ENCODE peak calls at places on chromosomes 1 and 21, in four cellular contexts. L, T, O and Y are unnamed samples.

GRCh38 chr1:115400891-115401290 is 62.8 kb upstream of the NGF start:
- DNase-seq in L (no peak), T (no peak), O (no peak), Y (no peak)

GRCh38 chr1:210586785-210587184 is 258.1 kb downstream of the HHAT start:
- DNase-seq in L (no peak), T (no peak), O (no peak), Y (no peak)

GRCh38 chr1:29636936-29637335 is 400.6 kb downstream of the PTPRU start:
- DNase-seq in L (no peak), T (no peak), O (no peak), Y (no peak)

GRCh38 chr1:38142606-38143005 is 96.0 kb upstream of the POU3F1 start:
- DNase-seq in L (no peak), T (no peak), O (no peak), Y (no peak)

GRCh38 chr1:58919986-58920376 is 136.1 kb upstream of the JUN start:
- DNase-seq in L (peak; percentile 90), T (no peak), O (no peak), Y (no peak)

GRCh38 chr1:162166934-162167615 is 97.6 kb downstream of the NOS1AP start:
- DNase-seq in L (no peak), T (no peak), O (no peak), Y (no peak)

GRCh38 chr1:43270421-43271095 is 775 bp downstream of the TMEM125 start:
- DNase-seq in L (no peak), T (no peak), O (peak; percentile 93), Y (peak; percentile 65)

GRCh38 chr1:247409869-247410544 is 6.0 kb upstream of the NLRP3 start:
- DNase-seq in L (no peak), T (no peak), O (no peak), Y (no peak)

GRCh38 chr1:53375440-53375839 is 47.6 kb upstream of the LRP8 start:
- DNase-seq in L (no peak), T (no peak), O (peak; percentile 13), Y (no peak)

GRCh38 chr1:72281637-72282270 is 585 bp downstream of the NEGR1 start:
- DNase-seq in L (no peak), T (no peak), O (peak; percentile 14), Y (no peak)

GRCh38 chr1:170765712-170766330 is 101.9 kb downstream of the PRRX1 start:
- DNase-seq in L (peak; percentile 22), T (no peak), O (no peak), Y (peak; percentile 21)

GRCh38 chr1:37802439-37802838 is 5.2 kb upstream of the C1orf122 start:
- DNase-seq in L (no peak), T (no peak), O (no peak), Y (no peak)

GRCh38 chr1:63906053-63906704 is 132.4 kb downstream of the ROR1 start:
- DNase-seq in L (no peak), T (no peak), O (no peak), Y (no peak)

GRCh38 chr1:84892657-84893618 is at the start of gene LPAR3:
- DNase-seq in L (no peak), T (no peak), O (peak; percentile 82), Y (peak; percentile 71)

GRCh38 chr1:28236656-28237331 is 870 bp downstream of the ATP5IF1 start:
- DNase-seq in L (no peak), T (no peak), O (no peak), Y (no peak)

GRCh38 chr1:89633103-89633744 is at the start of gene LRRC8C:
- DNase-seq in L (peak; percentile 81), T (peak; percentile 30), O (peak; percentile 62), Y (peak; percentile 10)

GRCh38 chr1:108639899-108640560 is 20.9 kb downstream of the HENMT1 start:
- DNase-seq in L (no peak), T (no peak), O (no peak), Y (no peak)

GRCh38 chr1:21391497-21391896 is 48.4 kb upstream of the NBPF3 start:
- DNase-seq in L (no peak), T (no peak), O (no peak), Y (no peak)

GRCh38 chr21:33828083-33828482 is 87.5 kb downstream of the ATP5PO start:
- DNase-seq in L (no peak), T (no peak), O (no peak), Y (no peak)

GRCh38 chr1:162732566-162733335 is 57.8 kb upstream of the HSD17B7 start:
- DNase-seq in L (no peak), T (no peak), O (no peak), Y (no peak)

GRCh38 chr1:26375081-26375480 is 2.5 kb upstream of the ZNF683 start:
- DNase-seq in L (no peak), T (no peak), O (no peak), Y (no peak)

GRCh38 chr1:26370591-26371382 is 1.8 kb downstream of the ZNF683 start:
- DNase-seq in L (peak; percentile 52), T (no peak), O (no peak), Y (no peak)

GRCh38 chr1:26372039-26372438 is 511 bp downstream of the ZNF683 start:
- DNase-seq in L (peak; percentile 31), T (no peak), O (no peak), Y (no peak)

GRCh38 chr1:26373789-26374188 is 1.2 kb upstream of the ZNF683 start:
- DNase-seq in L (peak; percentile 43), T (no peak), O (no peak), Y (no peak)

DNA sequence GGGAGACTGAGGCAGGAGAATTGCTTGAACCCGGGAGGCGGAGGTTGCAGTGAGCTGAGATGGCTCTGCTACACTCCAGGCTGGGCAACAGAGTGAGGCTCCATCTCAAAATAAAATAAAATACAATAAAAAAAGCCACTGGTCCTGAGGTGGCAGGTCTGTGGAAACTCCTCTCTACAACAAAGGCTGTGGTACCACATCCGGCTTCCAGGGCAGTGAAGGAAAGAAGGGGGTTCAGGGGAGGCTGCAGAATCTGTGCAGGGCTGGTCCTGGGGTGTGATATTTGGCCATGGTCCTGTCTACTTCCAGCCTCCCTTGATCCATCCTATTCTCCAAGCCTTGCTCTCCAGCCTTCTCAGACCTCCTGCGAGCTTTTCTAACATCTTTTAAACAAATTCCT is 731 bp upstream of the ZNF683 start:
- DNase-seq in L (no peak), T (no peak), O (no peak), Y (no peak)
- TF ChIP-seq MAX in L (no peak), T (no peak), O (no peak), Y (no peak)

GRCh38 chr1:204858381-204858821 is 12.3 kb upstream of the NFASC start:
- DNase-seq in L (no peak), T (no peak), O (peak; percentile 45), Y (no peak)

GRCh38 chr1:204863730-204864129 is 6.9 kb upstream of the NFASC start:
- DNase-seq in L (no peak), T (no peak), O (no peak), Y (no peak)

GRCh38 chr1:204854286-204854685 is 16.4 kb upstream of the NFASC start:
- DNase-seq in L (no peak), T (no peak), O (no peak), Y (no peak)

GRCh38 chr1:204863024-204863423 is 7.6 kb upstream of the NFASC start:
- DNase-seq in L (no peak), T (no peak), O (no peak), Y (no peak)

GRCh38 chr1:204859885-204860284 is 10.8 kb upstream of the NFASC start:
- DNase-seq in L (no peak), T (no peak), O (no peak), Y (no peak)
- TF ChIP-seq CTCF in L (no peak), T (no peak), O (no peak), Y (no peak)

GRCh38 chr1:231628207-231628876 is 1.8 kb downstream of the DISC1 start:
- DNase-seq in L (no peak), T (no peak), O (no peak), Y (no peak)

GRCh38 chr1:231625975-231626534 is 535 bp upstream of the DISC1 start:
- DNase-seq in L (no peak), T (no peak), O (no peak), Y (no peak)

GRCh38 chr1:231626535-231626950 is at the start of gene DISC1:
- DNase-seq in L (peak; percentile 95), T (peak; percentile 67), O (peak; percentile 86), Y (peak; percentile 32)

GRCh38 chr1:231629132-231629531 is 2.5 kb downstream of the DISC1 start:
- DNase-seq in L (peak; percentile 85), T (no peak), O (no peak), Y (no peak)

GRCh38 chr1:231626951-231627614 is 493 bp downstream of the DISC1 start:
- DNase-seq in L (peak; percentile 93), T (peak; percentile 39), O (peak; percentile 72), Y (no peak)
- TF ChIP-seq MAX in L (peak; percentile 9), T (no peak), O (peak; percentile 71), Y (no peak)

GRCh38 chr1:3858231-3858981 is 1.1 kb downstream of the DFFB start:
- DNase-seq in L (peak; percentile 44), T (no peak), O (no peak), Y (no peak)
- TF ChIP-seq CTCF in L (no peak), T (no peak), O (no peak), Y (no peak)

GRCh38 chr1:24362416-24362815 is 43.3 kb downstream of the GRHL3 start:
- DNase-seq in L (no peak), T (no peak), O (no peak), Y (no peak)

GRCh38 chr1:24362982-24363614 is 43.9 kb downstream of the GRHL3 start:
- DNase-seq in L (no peak), T (no peak), O (no peak), Y (peak; percentile 39)

GRCh38 chr1:24364975-24365678 is 46.0 kb downstream of the GRHL3 start:
- DNase-seq in L (peak; percentile 87), T (peak; percentile 85), O (no peak), Y (peak; percentile 98)

GRCh38 chr1:24364605-24364974 is 45.4 kb downstream of the GRHL3 start:
- DNase-seq in L (no peak), T (no peak), O (no peak), Y (peak; percentile 70)

DNA sequence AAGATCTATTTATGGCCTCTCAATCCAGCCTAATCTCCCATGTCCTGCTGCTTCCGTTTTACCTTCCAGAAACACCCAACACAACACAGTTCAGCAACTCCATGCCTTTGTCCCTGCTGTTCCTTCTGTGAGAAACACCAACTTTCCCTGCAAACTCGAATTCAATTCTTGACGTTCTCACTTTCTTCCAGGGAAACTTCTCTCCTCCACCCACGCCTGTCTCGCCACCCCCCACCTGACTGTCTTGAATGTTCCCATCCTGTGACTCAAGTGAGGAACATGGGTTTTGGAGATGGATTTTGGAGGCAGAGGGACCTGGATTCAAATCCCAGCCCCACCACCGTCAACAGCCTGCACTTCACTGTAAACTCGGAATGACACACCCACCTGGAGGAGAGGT is 44.8 kb downstream of the GRHL3 start:
- DNase-seq in L (no peak), T (no peak), O (no peak), Y (no peak)
- TF ChIP-seq MAX in L (no peak), T (no peak), O (no peak), Y (no peak)